ENCODE peak calls at places on chromosomes 4 and X, in five cellular contexts. U is AG10803; H is PC-3; V is stimulated activated CD8-positive, alpha-beta memory T cell treated with anti-CD3 and anti-CD28 coated beads, Interleukin-15, amount 100 ng/mL, for 4 hours; L is cardiac muscle cell. Q is an unnamed sample.

GRCh38 chr4:143241892-143242291 is 57.2 kb downstream of the USP38 start:
- DNase-seq in L (no peak), U (no peak), V (no peak), H (peak; percentile 11), Q (no peak)

GRCh38 chrX:19725545-19726102 is 161.8 kb downstream of the SH3KBP1 start:
- DNase-seq in L (no peak), V (no peak), H (no peak), U (peak; percentile 13), Q (no peak)

GRCh38 chr4:15912236-15912635 is 26.3 kb downstream of the FGFBP1 start:
- DNase-seq in H (peak; percentile 22), V (no peak), U (no peak), L (no peak), Q (no peak)

GRCh38 chr4:156771171-156771837 is 200.3 kb downstream of the PDGFC start:
- DNase-seq in U (peak; percentile 93), H (peak; percentile 85), V (no peak), L (no peak), Q (no peak)

GRCh38 chr4:153651961-153652784 is 31.9 kb upstream of the TLR2 start:
- DNase-seq in U (no peak), L (no peak), H (peak; percentile 77), V (no peak), Q (no peak)

GRCh38 chrX:34884693-34885277 is 57.8 kb upstream of the FAM47B start:
- DNase-seq in V (no peak), H (peak; percentile 71), L (no peak), U (peak; percentile 78), Q (no peak)

GRCh38 chr4:1447676-1448588 is 41.7 kb upstream of the NKX1-1 start:
- DNase-seq in U (no peak), L (no peak), V (no peak), H (no peak), Q (no peak)

GRCh38 chrX:24927372-24927771 is 88.4 kb downstream of the ARX start:
- DNase-seq in H (no peak), U (no peak), L (no peak), V (no peak), Q (no peak)

GRCh38 chr4:101037938-101038413 is 309.4 kb downstream of the PPP3CA start:
- DNase-seq in U (peak; percentile 4), L (no peak), H (no peak), V (no peak), Q (no peak)

GRCh38 chr4:78560296-78560963 is 8.9 kb downstream of the ANXA3 start:
- DNase-seq in V (no peak), H (peak; percentile 60), U (peak; percentile 78), L (no peak), Q (no peak)

GRCh38 chrX:63050225-63050624 is 300.9 kb downstream of the SPIN4 start:
- DNase-seq in L (no peak), U (no peak), H (peak; percentile 37), V (no peak), Q (no peak)

GRCh38 chr4:115687356-115687755 is 573.9 kb upstream of the NDST4 start:
- DNase-seq in H (no peak), V (no peak), L (no peak), U (no peak), Q (no peak)

GRCh38 chr4:77989986-77990385 is 67.1 kb upstream of the FRAS1 start:
- DNase-seq in V (no peak), U (no peak), L (no peak), H (no peak), Q (no peak)

GRCh38 chr4:183986645-183987528 is 81.8 kb downstream of the STOX2 start:
- DNase-seq in H (no peak), L (no peak), U (no peak), V (no peak), Q (no peak)

GRCh38 chrX:124232523-124233201 is 99.8 kb upstream of the TEX13D start:
- DNase-seq in U (no peak), V (no peak), H (peak; percentile 46), L (no peak), Q (no peak)

GRCh38 chrX:12360991-12361598 is 222.8 kb downstream of the FRMPD4 start:
- DNase-seq in H (peak; percentile 58), U (peak; percentile 21), V (no peak), L (no peak), Q (no peak)

GRCh38 chr4:159444668-159445067 is 341.8 kb downstream of the RAPGEF2 start:
- DNase-seq in H (peak; percentile 14), L (no peak), U (peak; percentile 47), V (no peak), Q (no peak)

GRCh38 chrX:53262918-53263394 is 18.4 kb downstream of the IQSEC2 start:
- DNase-seq in V (no peak), U (peak; percentile 72), L (no peak), H (peak; percentile 87), Q (no peak)

GRCh38 chr4:17780461-17781071 is 855 bp downstream of the FAM184B start:
- DNase-seq in L (no peak), H (peak; percentile 56), U (peak; percentile 61), V (no peak), Q (no peak)

GRCh38 chr4:151052785-151053184 is 37.7 kb upstream of the LRBA start:
- DNase-seq in H (no peak), U (no peak), V (no peak), L (no peak), Q (no peak)

Q was measured in effector memory CD8-positive, alpha-beta T cell.